ENCODE peak calls at places on chromosomes 6 and 20, in six cellular contexts. P, O, M, E, G and J are unnamed samples. For H3K4me1, the result is how much of the 10 kb centered on the place peaks cover.

GRCh38 chr6:119110601-119111548 is 32.4 kb upstream of the FAM184A start:
- DNase-seq in G (no peak), E (no peak), P (no peak), M (peak), O (no peak), J (peak)

GRCh38 chr20:37421988-37422387 is 76.0 kb downstream of the SRC start:
- DNase-seq in M (no peak), E (no peak), O (no peak), P (no peak), G (no peak), J (no peak)

GRCh38 chr6:130326496-130326895 is 39.3 kb upstream of the TMEM200A start:
- DNase-seq in G (no peak), E (no peak), O (no peak), M (no peak), P (no peak), J (no peak)

GRCh38 chr20:44643596-44644383 is 7.7 kb downstream of the ADA start:
- DNase-seq in P (peak), O (peak), M (peak), E (no peak), G (peak), J (peak)

GRCh38 chr6:90219168-90219985 is 77.3 kb downstream of the BACH2 start:
- DNase-seq in G (peak), M (no peak), E (no peak), P (no peak), O (no peak), J (peak)

GRCh38 chr6:78605909-78606446 is 261.4 kb upstream of the IRAK1BP1 start:
- DNase-seq in E (no peak), O (no peak), M (no peak), G (no peak), P (no peak), J (no peak)

GRCh38 chr20:24956001-24956761 is 7.1 kb downstream of the CST7 start:
- DNase-seq in M (no peak), G (no peak), E (no peak), P (peak), O (peak), J (no peak)

GRCh38 chr6:130966581-130966980 is 96.5 kb downstream of the EPB41L2 start:
- DNase-seq in G (no peak), O (no peak), M (no peak), P (no peak), E (no peak), J (no peak)

GRCh38 chr20:37703338-37703660 is 9.5 kb downstream of the CTNNBL1 start:
- DNase-seq in E (no peak), M (no peak), O (no peak), P (no peak), G (no peak), J (no peak)

GRCh38 chr6:52993461-52993860 is 1.6 kb downstream of the GSTA4 start:
- DNase-seq in M (no peak), O (no peak), E (no peak), P (no peak), G (no peak), J (no peak)

GRCh38 chr6:160978141-160978926 is 13.2 kb upstream of the MAP3K4 start:
- DNase-seq in G (no peak), O (no peak), E (no peak), P (no peak), M (no peak), J (no peak)

GRCh38 chr6:44156494-44157151 is 2.0 kb upstream of the CAPN11 start:
- DNase-seq in E (no peak), P (no peak), G (no peak), O (no peak), M (no peak), J (peak)

GRCh38 chr20:11261533-11262000 is 587.8 kb upstream of the JAG1 start:
- DNase-seq in G (no peak), M (no peak), P (no peak), E (no peak), O (no peak), J (no peak)

GRCh38 chr6:23343610-23344306 is 774.4 kb downstream of the HDGFL1 start:
- DNase-seq in O (no peak), E (no peak), G (no peak), P (no peak), M (no peak), J (no peak)

GRCh38 chr20:3836132-3836531 is 10.5 kb upstream of the MAVS start:
- DNase-seq in P (no peak), G (no peak), M (no peak), O (no peak), E (no peak), J (no peak)

GRCh38 chr6:150373260-150373701 is 4.5 kb downstream of the IYD start:
- DNase-seq in M (no peak), O (peak), G (no peak), P (no peak), E (peak), J (no peak)

GRCh38 chr20:11726021-11726420 is 191.7 kb upstream of the BTBD3 start:
- DNase-seq in P (no peak), O (no peak), G (no peak), E (no peak), M (no peak), J (no peak)

GRCh38 chr20:62507323-62507722 is 31.5 kb upstream of the GATA5 start:
- DNase-seq in E (no peak), G (no peak), M (no peak), O (no peak), P (no peak), J (no peak)

GRCh38 chr20:49283703-49284625 is 6.1 kb upstream of the ZNFX1 start:
- DNase-seq in M (peak), G (no peak), O (no peak), P (no peak), E (no peak), J (no peak)

GRCh38 chr20:48787861-48788375 is 39.9 kb downstream of the PREX1 start:
- DNase-seq in M (peak), E (no peak), O (no peak), P (no peak), G (no peak), J (peak)

GRCh38 chr6:72219536-72219935 is 333.2 kb downstream of the RIMS1 start:
- DNase-seq in O (no peak), P (no peak), E (no peak), M (no peak), G (no peak), J (no peak)

GRCh38 chr6:2471474-2471873 is 226.1 kb upstream of the GMDS start:
- DNase-seq in E (no peak), O (no peak), G (no peak), P (no peak), M (no peak), J (no peak)

GRCh38 chr6:6661684-6662083 is 73.2 kb downstream of the LY86 start:
- DNase-seq in M (no peak), E (no peak), P (no peak), G (no peak), O (peak), J (peak)

GRCh38 chr20:46621492-46621891 is 29.8 kb downstream of the SLC13A3 start:
- DNase-seq in M (no peak), G (no peak), P (no peak), O (no peak), E (no peak), J (no peak)

GRCh38 chr20:39474829-39475228 is 512.7 kb downstream of the DHX35 start:
- DNase-seq in E (no peak), P (no peak), O (no peak), G (no peak), M (no peak), J (no peak)

GRCh38 chr6:33199687-33200233 is 705 bp downstream of the RXRB start:
- DNase-seq in P (no peak), E (no peak), O (peak), G (no peak), M (peak), J (peak)

GRCh38 chr6:138211048-138211581 is 7.2 kb downstream of the PBOV1 start:
- DNase-seq in O (no peak), G (no peak), M (no peak), E (no peak), P (no peak), J (no peak)

GRCh38 chr20:36541227-36542018 is at the start of gene MYL9:
- DNase-seq in M (no peak), O (peak), G (peak), P (peak), E (peak), J (peak)

GRCh38 chr6:37517411-37517812 is 17.7 kb upstream of the CCDC167 start:
- DNase-seq in O (no peak), P (no peak), G (no peak), E (no peak), M (no peak), J (peak)

GRCh38 chr6:104130343-104130742 is 729.4 kb downstream of the HACE1 start:
- DNase-seq in G (no peak), P (no peak), M (no peak), E (no peak), O (no peak), J (no peak)

GRCh38 chr6:89895273-89895874 is 1.1 kb downstream of the GJA10 start:
- DNase-seq in E (no peak), G (no peak), M (no peak), P (no peak), O (no peak), J (no peak)

GRCh38 chr20:35663813-35664543 is 722 bp downstream of the CPNE1 start:
- DNase-seq in E (no peak), O (peak), G (peak), P (peak), M (peak), J (peak)

GRCh38 chr6:47581591-47581990 is 104.0 kb downstream of the CD2AP start:
- DNase-seq in G (no peak), E (no peak), O (no peak), M (peak), P (no peak), J (no peak)

GRCh38 chr6:167731216-167731615 is 95.5 kb upstream of the AFDN start:
- DNase-seq in P (no peak), E (no peak), G (peak), M (no peak), O (no peak), J (no peak)

GRCh38 chr6:139925894-139926641 is 551.6 kb upstream of the CITED2 start:
- DNase-seq in M (no peak), E (no peak), O (no peak), P (no peak), G (no peak), J (peak)

GRCh38 chr6:160035241-160035640 is 66.4 kb downstream of the IGF2R start:
- DNase-seq in O (no peak), E (no peak), M (no peak), G (no peak), P (no peak), J (no peak)

GRCh38 chr6:155011997-155012396 is 16.9 kb downstream of the TIAM2 start:
- DNase-seq in G (no peak), E (no peak), M (no peak), O (no peak), P (no peak), J (no peak)

GRCh38 chr20:3733119-3733995 is 872 bp downstream of the HSPA12B start:
- DNase-seq in P (no peak), M (no peak), G (no peak), E (no peak), O (no peak), J (no peak)

GRCh38 chr20:50991076-50991475 is 31.8 kb downstream of the KCNG1 start:
- DNase-seq in M (no peak), G (no peak), O (no peak), P (no peak), E (no peak), J (no peak)

GRCh38 chr20:63573739-63574131 is 304 bp downstream of the HELZ2 start:
- DNase-seq in E (no peak), O (no peak), P (no peak), M (no peak), G (no peak), J (no peak)

GRCh38 chr20:63572071-63572787 is 1.8 kb downstream of the HELZ2 start:
- DNase-seq in M (no peak), P (no peak), O (no peak), E (no peak), G (no peak), J (no peak)

GRCh38 chr20:63574829-63575720 is 1.0 kb upstream of the HELZ2 start:
- DNase-seq in O (no peak), E (no peak), M (no peak), G (no peak), P (no peak), J (no peak)

GRCh38 chr20:63574156-63574828 is at the start of gene HELZ2:
- DNase-seq in M (peak), G (peak), O (peak), P (peak), E (no peak), J (peak)

GRCh38 chr20:63572788-63573738 is 976 bp downstream of the HELZ2 start:
- DNase-seq in O (no peak), G (no peak), E (no peak), P (no peak), M (no peak), J (no peak)
- TF ChIP-seq CTCF in O (no peak), G (no peak), E (no peak), P (no peak), M (peak), J (peak)

DNA sequence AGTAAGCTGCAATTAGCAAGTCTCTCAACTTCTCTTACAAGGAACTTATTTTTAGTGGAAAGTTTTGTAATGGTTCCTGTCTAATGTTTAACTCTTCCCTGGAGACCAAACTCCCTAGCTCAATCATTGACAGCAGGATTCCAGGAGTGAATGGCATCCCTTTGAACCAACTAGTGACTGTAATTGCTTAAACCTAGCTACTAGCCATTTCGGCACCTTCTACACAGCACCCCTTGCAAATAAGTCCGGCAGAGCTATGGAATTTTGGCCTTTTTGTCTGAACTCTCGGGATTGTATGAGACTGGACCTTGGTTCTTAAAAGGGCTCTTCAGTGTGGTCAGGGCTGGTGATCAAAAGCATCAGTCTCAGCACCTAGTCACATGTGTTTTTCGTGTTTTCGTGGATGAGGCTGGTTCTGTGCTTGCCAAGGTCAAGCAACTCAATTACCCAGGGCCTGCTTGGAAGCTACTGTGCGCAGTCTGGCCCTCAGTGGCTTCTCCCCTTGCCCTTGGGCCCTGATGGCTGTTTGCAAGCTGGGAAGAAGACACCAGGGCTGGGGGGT is 135.3 kb upstream of the NEDD9 start:
- DNase-seq in P (no peak), M (no peak), O (no peak), E (no peak), G (no peak), J (no peak)
- H3K4me1 ChIP-seq in P (half or more), M (under half), O (under half), E (under half), G (under half), J (under half)

GRCh38 chr20:41204304-41205265 is 67.2 kb downstream of the PLCG1 start:
- DNase-seq in G (no peak), E (no peak), O (no peak), P (no peak), M (no peak), J (no peak)
- TF ChIP-seq CTCF in G (no peak), E (no peak), O (no peak), P (no peak), M (no peak), J (no peak)

GRCh38 chr20:5880326-5880725 is 70.0 kb downstream of the TRMT6 start:
- DNase-seq in M (no peak), O (no peak), P (no peak), E (no peak), G (no peak), J (no peak)
- H3K4me1 ChIP-seq in M (under half), O (under half), P (under half), E (under half), G (under half), J (under half)